ENCODE peak calls at places on chromosomes 4 and X, in ten cellular contexts. C, N, O, E, Y, A, H, G, I and Z are unnamed samples. For H3K4me1, the result is how much of the 10 kb centered on the place peaks cover.

GRCh38 chrX:8748855-8749254 is 16.9 kb upstream of the ANOS1 start:
- DNase-seq in H (peak), O (no peak), G (no peak), E (peak), Y (peak), I (no peak), N (peak), A (peak), C (no peak), Z (no peak)

GRCh38 chr4:156946508-156947197 is 24.9 kb downstream of the PDGFC start:
- DNase-seq in H (peak), A (no peak), C (peak), N (peak), G (no peak), O (no peak), I (peak), E (no peak), Y (peak), Z (no peak)

GRCh38 chrX:133350751-133351150 is 64.5 kb downstream of the GPC4 start:
- DNase-seq in C (peak), O (peak), G (peak), N (no peak), H (no peak), I (peak), E (peak), A (no peak), Y (no peak), Z (no peak)

GRCh38 chrX:53086464-53086863 is 4.3 kb downstream of the TSPYL2 start:
- DNase-seq in A (no peak), N (no peak), H (no peak), I (peak), E (peak), G (peak), O (peak), Y (no peak), C (peak), Z (no peak)

GRCh38 chrX:23820235-23820782 is 37.3 kb downstream of the SAT1 start:
- DNase-seq in G (no peak), N (no peak), I (no peak), Y (peak), E (no peak), A (no peak), O (no peak), H (peak), C (no peak), Z (no peak)

GRCh38 chr4:180635276-180635675 is 1607.9 kb upstream of the TENM3 start:
- DNase-seq in O (no peak), H (peak), A (no peak), E (no peak), N (no peak), G (no peak), I (peak), C (no peak), Y (peak), Z (no peak)

GRCh38 chr4:163871078-163871477 is 376.6 kb downstream of the TMA16 start:
- DNase-seq in E (no peak), H (no peak), G (no peak), A (no peak), Y (no peak), I (no peak), N (no peak), C (no peak), O (no peak), Z (no peak)

GRCh38 chr4:144646523-144647094 is 653 bp downstream of the HHIP start:
- DNase-seq in C (no peak), H (peak), E (no peak), Y (peak), A (no peak), O (no peak), I (no peak), G (peak), N (peak), Z (no peak)

GRCh38 chrX:112612558-112612957 is 67.2 kb downstream of the LHFPL1 start:
- DNase-seq in N (no peak), O (no peak), G (no peak), I (no peak), H (no peak), A (no peak), Y (no peak), C (no peak), E (no peak), Z (no peak)

GRCh38 chrX:31036895-31037294 is 34.9 kb downstream of the FTHL17 start:
- DNase-seq in Y (peak), G (peak), E (peak), I (peak), A (no peak), N (peak), O (peak), C (no peak), H (peak), Z (no peak)

GRCh38 chr4:15536552-15537499 is 67.1 kb downstream of the CC2D2A start:
- DNase-seq in G (no peak), Y (no peak), E (no peak), C (no peak), H (no peak), O (no peak), I (no peak), A (no peak), N (no peak), Z (no peak)

GRCh38 chr4:165209796-165210195 is 2.4 kb downstream of the KLHL2 start:
- DNase-seq in O (no peak), G (no peak), E (no peak), C (no peak), I (no peak), A (no peak), N (no peak), H (no peak), Y (no peak), Z (no peak)

GRCh38 chrX:104522386-104522785 is 43.6 kb upstream of the IL1RAPL2 start:
- DNase-seq in Y (no peak), C (no peak), N (peak), A (no peak), H (no peak), G (no peak), O (no peak), I (no peak), E (no peak), Z (no peak)

GRCh38 chr4:136025540-136025939 is 1506.8 kb downstream of the PCDH18 start:
- DNase-seq in O (no peak), G (no peak), E (no peak), N (peak), Y (no peak), C (no peak), A (no peak), I (no peak), H (no peak), Z (no peak)

GRCh38 chrX:129779747-129780146 is at the start of gene SASH3:
- DNase-seq in Y (no peak), E (peak), C (peak), O (peak), H (no peak), N (no peak), A (peak), I (peak), G (no peak), Z (peak)
- H3K27ac ChIP-seq in Y (no peak), E (peak), C (no peak), O (peak), H (no peak), N (no peak), A (peak), I (no peak), G (no peak), Z (peak)

DNA sequence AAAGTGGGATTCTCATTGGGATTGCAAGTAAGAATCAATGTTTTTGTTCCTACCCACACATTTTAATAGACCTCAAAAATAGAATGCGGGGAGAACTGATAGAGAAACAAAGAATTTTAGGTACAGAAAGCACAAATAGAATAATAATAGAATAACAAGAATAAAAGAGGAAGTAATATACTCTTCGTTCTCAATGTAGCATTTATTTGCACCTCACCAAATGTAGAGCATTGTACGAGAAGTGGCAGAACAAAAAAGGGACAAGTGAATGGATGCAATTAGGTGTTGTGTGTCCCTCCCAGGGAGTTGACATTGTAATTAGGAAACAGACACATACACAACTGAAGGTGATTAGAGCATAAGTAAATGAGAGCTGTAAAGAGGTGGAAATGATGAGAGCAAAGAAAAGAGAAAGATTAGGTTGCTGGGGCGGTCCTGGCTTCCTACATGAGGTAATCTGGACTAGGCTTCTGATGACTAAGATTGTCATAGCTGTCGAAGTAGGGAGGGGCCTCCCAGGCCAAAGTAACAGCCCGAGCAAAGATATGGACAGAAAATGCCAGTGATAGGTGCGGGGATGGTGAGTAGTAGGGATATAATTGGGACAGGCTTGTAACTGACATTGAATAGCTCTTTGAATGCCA is 10.4 kb downstream of the RAB9A start:
- DNase-seq in C (no peak), A (no peak), H (no peak), E (peak), O (no peak), N (no peak), Y (no peak), G (no peak), I (no peak), Z (no peak)
- H3K4me1 ChIP-seq in C (under half), A (under half), H (under half), E (under half), O (under half), N (under half), Y (under half), G (under half), I (half or more), Z (under half)

GRCh38 chrX:46310815-46311497 is 234.3 kb downstream of the ZNF674 start:
- DNase-seq in A (no peak), I (no peak), Y (no peak), H (no peak), G (no peak), O (no peak), E (no peak), C (no peak), N (no peak), Z (no peak)
- H3K27ac ChIP-seq in A (no peak), I (no peak), Y (no peak), H (no peak), G (no peak), O (no peak), E (no peak), C (no peak), N (no peak), Z (no peak)

GRCh38 chr4:184457530-184458249 is 16.7 kb downstream of the IRF2 start:
- DNase-seq in O (no peak), E (peak), G (no peak), Y (no peak), H (no peak), N (no peak), A (no peak), I (no peak), C (no peak), Z (no peak)
- H3K4me1 ChIP-seq in O (half or more), E (under half), G (under half), Y (under half), H (under half), N (under half), A (under half), I (under half), C (half or more), Z (under half)

GRCh38 chr4:69744157-69744478 is 16.3 kb downstream of the SULT1B1 start:
- DNase-seq in N (no peak), H (no peak), O (no peak), C (no peak), G (no peak), Y (no peak), I (no peak), E (no peak), A (no peak), Z (no peak)

GRCh38 chr4:69743476-69744156 is 16.8 kb downstream of the SULT1B1 start:
- DNase-seq in N (no peak), O (no peak), C (peak), I (no peak), Y (no peak), E (no peak), G (no peak), A (no peak), H (no peak), Z (no peak)

GRCh38 chr4:69735119-69735518 is 25.3 kb downstream of the SULT1B1 start:
- DNase-seq in H (no peak), Y (no peak), I (no peak), O (no peak), G (no peak), N (no peak), C (no peak), A (no peak), E (no peak), Z (no peak)

GRCh38 chr4:69742596-69742995 is 17.8 kb downstream of the SULT1B1 start:
- DNase-seq in G (no peak), Y (no peak), A (no peak), H (no peak), C (peak), I (no peak), E (no peak), N (no peak), O (no peak), Z (no peak)

GRCh38 chr4:69738872-69739271 is 21.5 kb downstream of the SULT1B1 start:
- DNase-seq in A (no peak), I (no peak), H (no peak), N (no peak), O (no peak), G (no peak), C (peak), Y (no peak), E (no peak), Z (no peak)
- H3K27ac ChIP-seq in A (no peak), I (no peak), H (no peak), N (no peak), O (no peak), G (no peak), C (no peak), Y (no peak), E (no peak), Z (no peak)

DNA sequence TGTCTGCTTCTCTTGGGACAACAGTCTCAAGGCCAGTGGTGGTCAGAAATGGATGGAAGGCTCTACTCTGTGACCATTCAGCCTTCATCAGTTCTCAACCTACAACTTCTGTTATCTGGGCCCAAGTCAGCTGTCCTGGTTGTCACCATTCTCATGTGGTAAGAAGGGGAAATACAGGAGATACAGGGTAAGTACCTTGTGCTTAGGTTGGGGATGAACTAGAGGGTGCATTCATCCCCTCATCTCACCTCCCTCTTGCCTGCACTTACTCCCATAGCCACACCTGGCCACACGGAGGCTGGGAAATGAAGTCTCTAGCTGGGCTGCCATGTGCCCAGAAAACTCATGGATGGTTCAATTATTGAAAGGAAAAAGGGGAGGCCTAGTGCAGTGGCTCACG is 44.9 kb downstream of the FAM184B start:
- DNase-seq in H (no peak), A (no peak), G (no peak), N (no peak), I (no peak), E (no peak), C (no peak), Y (no peak), O (no peak), Z (no peak)
- H3K4me1 ChIP-seq in H (under half), A (under half), G (under half), N (under half), I (under half), E (under half), C (under half), Y (under half), O (under half), Z (under half)